ENCODE peak calls at places on chromosomes 5 and 9, in four cellular contexts. K is GM03348, Q is Right ventricle myocardium superior, V is choroid plexus epithelial cell. X is an unnamed sample.

GRCh38 chr5:154038241-154038603 is 488 bp downstream of the FAM114A2 start:
- DNase-seq in K (no peak), Q (no peak), V (peak; percentile 27), X (peak; percentile 5)

GRCh38 chr5:162638849-162639248 is 571.3 kb downstream of the GABRG2 start:
- DNase-seq in K (no peak), Q (no peak), V (no peak), X (no peak)

GRCh38 chr9:114300846-114301797 is 21.8 kb upstream of the ORM1 start:
- DNase-seq in K (no peak), Q (peak; percentile 22), V (no peak), X (no peak)

GRCh38 chr5:33049845-33050244 is 338.7 kb downstream of the NPR3 start:
- DNase-seq in K (peak; percentile 88), Q (no peak), V (peak; percentile 85), X (peak; percentile 93)

GRCh38 chr9:89246840-89247239 is 64.2 kb upstream of the CKS2 start:
- DNase-seq in K (no peak), Q (no peak), V (no peak), X (no peak)

GRCh38 chr5:57117601-57118000 is 56.3 kb upstream of the GPBP1 start:
- DNase-seq in K (no peak), Q (no peak), V (no peak), X (no peak)

GRCh38 chr5:120613729-120614128 is 149.6 kb downstream of the PRR16 start:
- DNase-seq in K (no peak), Q (no peak), V (peak; percentile 26), X (peak; percentile 33)

GRCh38 chr9:77142366-77142765 is 35.0 kb upstream of the VPS13A start:
- DNase-seq in K (no peak), Q (no peak), V (no peak), X (no peak)

GRCh38 chr9:117414220-117414905 is 494 bp downstream of the ASTN2 start:
- DNase-seq in K (peak; percentile 69), Q (no peak), V (peak; percentile 5), X (peak; percentile 6)

GRCh38 chr5:137098663-137099062 is 400.5 kb downstream of the SPOCK1 start:
- DNase-seq in K (no peak), Q (no peak), V (no peak), X (no peak)

GRCh38 chr9:129331772-129332512 is 153.9 kb upstream of the IER5L start:
- DNase-seq in K (no peak), Q (no peak), V (no peak), X (no peak)

GRCh38 chr5:175921066-175921730 is 46.9 kb downstream of the THOC3 start:
- DNase-seq in K (no peak), Q (no peak), V (no peak), X (no peak)

X was measured in foreskin fibroblast.